ENCODE peak calls at places on chromosome 7, in six cellular contexts. K is COLO829; U is AG08396; F is osteocyte; D is stimulated activated CD4-positive, alpha-beta T cell treated with anti-CD3 and anti-CD28 coated beads, Interleukin-2, amount 100 ng/mL, for 24 hours; E is head of caudate nucleus. H is an unnamed sample.

GRCh38 chr7:16078076-16078952 is 343.0 kb downstream of the CRPPA start:
- DNase-seq in F (no peak), U (no peak), D (no peak), E (peak), K (peak), H (no peak)

GRCh38 chr7:122901250-122901649 is 15.0 kb upstream of the CADPS2 start:
- DNase-seq in U (no peak), F (no peak), K (no peak), D (no peak), E (no peak), H (no peak)

GRCh38 chr7:96052860-96053452 is 268.9 kb downstream of the SLC25A13 start:
- DNase-seq in U (no peak), K (no peak), E (no peak), D (no peak), F (no peak), H (no peak)

GRCh38 chr7:37970211-37970610 is 49.8 kb downstream of the EPDR1 start:
- DNase-seq in E (no peak), D (no peak), K (no peak), U (no peak), F (no peak), H (no peak)

GRCh38 chr7:28958946-28959417 is 852 bp upstream of the TRIL start:
- DNase-seq in D (no peak), E (no peak), F (no peak), U (no peak), K (no peak), H (no peak)

GRCh38 chr7:142866361-142867096 is 11.7 kb downstream of the EPHB6 start:
- DNase-seq in K (peak), U (peak), F (no peak), D (no peak), E (peak), H (no peak)

GRCh38 chr7:106848851-106849442 is 16.1 kb upstream of the PIK3CG start:
- DNase-seq in F (no peak), K (no peak), D (no peak), E (no peak), U (peak), H (no peak)

GRCh38 chr7:89001306-89001705 is 205.8 kb upstream of the TEX47 start:
- DNase-seq in E (no peak), D (no peak), K (no peak), U (no peak), F (no peak), H (no peak)

GRCh38 chr7:151761957-151762356 is 115.0 kb downstream of the PRKAG2 start:
- DNase-seq in U (no peak), D (no peak), K (no peak), F (no peak), E (no peak), H (no peak)

GRCh38 chr7:139035588-139036353 is at the start of gene ZC3HAV1L:
- DNase-seq in F (peak), D (peak), K (peak), E (peak), U (peak), H (peak)

GRCh38 chr7:43570688-43571365 is 12.1 kb upstream of the STK17A start:
- DNase-seq in D (no peak), K (no peak), U (no peak), F (no peak), E (no peak), H (no peak)

GRCh38 chr7:143380264-143380645 is 890 bp upstream of the ZYX start:
- DNase-seq in K (peak), F (peak), E (peak), U (peak), D (peak), H (peak)

GRCh38 chr7:43902542-43903054 is 3.8 kb downstream of the URGCP start:
- DNase-seq in E (no peak), U (no peak), D (no peak), F (no peak), K (no peak), H (no peak)

GRCh38 chr7:24858108-24858977 is 101.1 kb upstream of the GSDME start:
- DNase-seq in E (no peak), F (no peak), K (no peak), D (no peak), U (no peak), H (no peak)

GRCh38 chr7:55020481-55020871 is 1.7 kb downstream of the EGFR start:
- DNase-seq in D (no peak), K (no peak), U (no peak), E (no peak), F (no peak), H (no peak)

GRCh38 chr7:44772867-44773266 is 23.6 kb upstream of the PPIA start:
- DNase-seq in D (no peak), F (no peak), K (no peak), U (no peak), E (no peak), H (no peak)

GRCh38 chr7:152424348-152425108 is 11.3 kb downstream of the KMT2C start:
- DNase-seq in U (no peak), F (peak), K (no peak), D (no peak), E (peak), H (no peak)

GRCh38 chr7:83882551-83882950 is 233.6 kb upstream of the SEMA3E start:
- DNase-seq in D (no peak), F (no peak), U (no peak), E (no peak), K (peak), H (no peak)

GRCh38 chr7:130441408-130441854 is 615 bp upstream of the CEP41 start:
- DNase-seq in F (no peak), U (no peak), D (no peak), K (no peak), E (peak), H (no peak)

GRCh38 chr7:115356139-115356746 is 434.3 kb downstream of the MDFIC start:
- DNase-seq in K (no peak), F (no peak), U (peak), E (no peak), D (no peak), H (no peak)

GRCh38 chr7:157090485-157091165 is 48.1 kb upstream of the UBE3C start:
- DNase-seq in D (no peak), U (peak), E (no peak), K (no peak), F (no peak), H (no peak)

GRCh38 chr7:20219446-20220292 is 2.5 kb upstream of the MACC1 start:
- DNase-seq in E (peak), U (peak), K (no peak), D (no peak), F (no peak), H (peak)

GRCh38 chr7:45257284-45257683 is 99.7 kb downstream of the RAMP3 start:
- DNase-seq in U (no peak), F (no peak), D (no peak), E (no peak), K (no peak), H (no peak)

GRCh38 chr7:157032644-157033482 is 22.4 kb upstream of the MNX1 start:
- DNase-seq in U (no peak), F (no peak), E (no peak), D (no peak), K (no peak), H (peak)

GRCh38 chr7:139828880-139829653 is at the start of gene TBXAS1:
- DNase-seq in F (no peak), U (no peak), D (no peak), K (peak), E (peak), H (no peak)